ENCODE peak calls at places on chromosomes 3 and 15, in nine cellular contexts. One of them, this sample, is unnamed.

GRCh38 chr3:53114412-53115074 is 15.7 kb downstream of the RFT1 start:
- DNase-seq in hepatocyte: no peak
- DNase-seq in HFFc6: peak
- DNase-seq in AG04450: no peak
- DNase-seq in endodermal cell: no peak
- DNase-seq in endothelial cell: no peak
- DNase-seq in WTC11: no peak
- DNase-seq in cardiac muscle cell: no peak
- DNase-seq in AG04449: no peak
- DNase-seq in this sample: no peak

GRCh38 chr3:12638105-12638504 is 25.8 kb downstream of the RAF1 start:
- DNase-seq in hepatocyte: no peak
- DNase-seq in HFFc6: no peak
- DNase-seq in AG04450: no peak
- DNase-seq in endodermal cell: no peak
- DNase-seq in endothelial cell: no peak
- DNase-seq in WTC11: no peak
- DNase-seq in cardiac muscle cell: no peak
- DNase-seq in AG04449: no peak
- DNase-seq in this sample: no peak

GRCh38 chr3:50324351-50325144 is 2.0 kb upstream of the HYAL2 start:
- DNase-seq in hepatocyte: peak
- DNase-seq in HFFc6: peak
- DNase-seq in AG04450: peak
- DNase-seq in endodermal cell: peak
- DNase-seq in endothelial cell: peak
- DNase-seq in WTC11: peak
- DNase-seq in cardiac muscle cell: peak
- DNase-seq in AG04449: no peak
- DNase-seq in this sample: no peak

GRCh38 chr15:78481917-78482316 is 25.5 kb upstream of the HYKK start:
- DNase-seq in hepatocyte: no peak
- DNase-seq in HFFc6: no peak
- DNase-seq in AG04450: no peak
- DNase-seq in endodermal cell: no peak
- DNase-seq in endothelial cell: no peak
- DNase-seq in WTC11: no peak
- DNase-seq in cardiac muscle cell: no peak
- DNase-seq in AG04449: no peak
- DNase-seq in this sample: no peak

GRCh38 chr3:53140575-53141467 is 10.6 kb upstream of the RFT1 start:
- DNase-seq in hepatocyte: no peak
- DNase-seq in HFFc6: peak
- DNase-seq in AG04450: no peak
- DNase-seq in endodermal cell: peak
- DNase-seq in endothelial cell: no peak
- DNase-seq in WTC11: no peak
- DNase-seq in cardiac muscle cell: no peak
- DNase-seq in AG04449: peak
- DNase-seq in this sample: no peak

GRCh38 chr3:133393204-133393603 is 6.7 kb upstream of the BFSP2 start:
- DNase-seq in hepatocyte: no peak
- DNase-seq in HFFc6: no peak
- DNase-seq in AG04450: no peak
- DNase-seq in endodermal cell: peak
- DNase-seq in endothelial cell: no peak
- DNase-seq in WTC11: no peak
- DNase-seq in cardiac muscle cell: no peak
- DNase-seq in AG04449: no peak
- DNase-seq in this sample: no peak

GRCh38 chr3:183324083-183324482 is 71.0 kb downstream of the B3GNT5 start:
- DNase-seq in hepatocyte: no peak
- DNase-seq in HFFc6: no peak
- DNase-seq in AG04450: no peak
- DNase-seq in endodermal cell: no peak
- DNase-seq in endothelial cell: no peak
- DNase-seq in WTC11: no peak
- DNase-seq in cardiac muscle cell: no peak
- DNase-seq in AG04449: no peak
- DNase-seq in this sample: no peak

GRCh38 chr3:49120096-49120437 is 556 bp downstream of the USP19 start:
- DNase-seq in hepatocyte: no peak
- DNase-seq in HFFc6: no peak
- DNase-seq in AG04450: no peak
- DNase-seq in endodermal cell: no peak
- DNase-seq in endothelial cell: no peak
- DNase-seq in WTC11: no peak
- DNase-seq in cardiac muscle cell: no peak
- DNase-seq in AG04449: no peak
- DNase-seq in this sample: no peak

GRCh38 chr15:75174736-75175135 is 26.9 kb upstream of the C15orf39 start:
- DNase-seq in hepatocyte: no peak
- DNase-seq in HFFc6: no peak
- DNase-seq in AG04450: no peak
- DNase-seq in endodermal cell: no peak
- DNase-seq in endothelial cell: no peak
- DNase-seq in WTC11: no peak
- DNase-seq in cardiac muscle cell: no peak
- DNase-seq in AG04449: no peak
- DNase-seq in this sample: no peak

GRCh38 chr15:91940466-91941381 is 87.2 kb downstream of the SLCO3A1 start:
- DNase-seq in hepatocyte: no peak
- DNase-seq in HFFc6: no peak
- DNase-seq in AG04450: no peak
- DNase-seq in endodermal cell: peak
- DNase-seq in endothelial cell: no peak
- DNase-seq in WTC11: no peak
- DNase-seq in cardiac muscle cell: no peak
- DNase-seq in AG04449: no peak
- DNase-seq in this sample: no peak

DNA sequence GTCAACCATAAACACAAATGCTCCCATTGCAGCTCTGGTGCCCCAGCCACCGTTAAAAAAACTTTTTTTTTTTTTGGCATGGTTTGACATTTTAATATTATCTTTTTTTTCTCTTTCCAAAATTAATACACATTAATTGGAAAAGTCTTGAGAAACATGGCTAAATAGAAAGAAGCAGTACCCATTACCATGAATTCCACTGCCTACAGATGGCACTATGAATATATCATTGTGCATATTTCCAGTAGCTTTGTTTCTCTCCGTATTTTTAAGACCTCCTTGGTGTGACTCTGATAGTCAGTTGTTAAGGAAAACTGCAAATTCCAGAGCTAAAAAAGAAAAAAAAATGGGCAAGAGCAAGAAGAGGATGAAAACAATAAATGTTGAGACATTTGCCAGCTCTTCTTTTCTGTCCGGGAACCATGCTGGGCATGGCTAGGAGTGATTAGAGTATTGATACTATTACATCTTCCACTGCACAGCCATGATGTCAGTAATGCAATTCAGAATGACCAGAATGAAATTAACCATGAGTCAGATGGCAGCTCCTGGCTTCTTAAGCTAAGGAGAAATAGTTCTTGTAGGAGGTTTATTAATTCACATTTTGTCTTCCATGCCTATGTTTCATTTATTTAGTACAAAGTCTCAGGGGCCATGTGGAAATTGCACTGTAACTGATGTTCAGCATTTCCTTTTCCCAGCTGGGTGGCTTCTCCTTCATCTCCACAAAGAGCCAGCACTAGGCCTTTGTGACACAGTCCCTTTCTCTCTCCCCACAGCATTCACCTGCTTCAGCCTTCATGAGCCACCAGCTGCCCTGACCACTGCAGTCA is 31.9 kb downstream of the SLC7A14 start:
- DNase-seq in hepatocyte: no peak
- DNase-seq in HFFc6: no peak
- DNase-seq in AG04450: no peak
- DNase-seq in endodermal cell: no peak
- DNase-seq in endothelial cell: no peak
- DNase-seq in WTC11: no peak
- DNase-seq in cardiac muscle cell: no peak
- DNase-seq in AG04449: no peak
- DNase-seq in this sample: no peak
- TF ChIP-seq CTCF in hepatocyte: no peak
- TF ChIP-seq CTCF in HFFc6: peak
- TF ChIP-seq CTCF in AG04450: no peak
- TF ChIP-seq CTCF in endodermal cell: no peak
- TF ChIP-seq CTCF in endothelial cell: no peak
- TF ChIP-seq CTCF in WTC11: no peak
- TF ChIP-seq CTCF in cardiac muscle cell: peak
- TF ChIP-seq CTCF in AG04449: no peak
- TF ChIP-seq CTCF in this sample: no peak

GRCh38 chr15:65304393-65305143 is at the start of gene RNU5B-1:
- DNase-seq in hepatocyte: peak
- DNase-seq in HFFc6: peak
- DNase-seq in AG04450: peak
- DNase-seq in endodermal cell: peak
- DNase-seq in endothelial cell: peak
- DNase-seq in WTC11: peak
- DNase-seq in cardiac muscle cell: peak
- DNase-seq in AG04449: peak
- DNase-seq in this sample: peak
- TF ChIP-seq CTCF in hepatocyte: peak
- TF ChIP-seq CTCF in HFFc6: peak
- TF ChIP-seq CTCF in AG04450: peak
- TF ChIP-seq CTCF in endodermal cell: no peak
- TF ChIP-seq CTCF in endothelial cell: peak
- TF ChIP-seq CTCF in WTC11: no peak
- TF ChIP-seq CTCF in cardiac muscle cell: no peak
- TF ChIP-seq CTCF in AG04449: peak
- TF ChIP-seq CTCF in this sample: peak

DNA sequence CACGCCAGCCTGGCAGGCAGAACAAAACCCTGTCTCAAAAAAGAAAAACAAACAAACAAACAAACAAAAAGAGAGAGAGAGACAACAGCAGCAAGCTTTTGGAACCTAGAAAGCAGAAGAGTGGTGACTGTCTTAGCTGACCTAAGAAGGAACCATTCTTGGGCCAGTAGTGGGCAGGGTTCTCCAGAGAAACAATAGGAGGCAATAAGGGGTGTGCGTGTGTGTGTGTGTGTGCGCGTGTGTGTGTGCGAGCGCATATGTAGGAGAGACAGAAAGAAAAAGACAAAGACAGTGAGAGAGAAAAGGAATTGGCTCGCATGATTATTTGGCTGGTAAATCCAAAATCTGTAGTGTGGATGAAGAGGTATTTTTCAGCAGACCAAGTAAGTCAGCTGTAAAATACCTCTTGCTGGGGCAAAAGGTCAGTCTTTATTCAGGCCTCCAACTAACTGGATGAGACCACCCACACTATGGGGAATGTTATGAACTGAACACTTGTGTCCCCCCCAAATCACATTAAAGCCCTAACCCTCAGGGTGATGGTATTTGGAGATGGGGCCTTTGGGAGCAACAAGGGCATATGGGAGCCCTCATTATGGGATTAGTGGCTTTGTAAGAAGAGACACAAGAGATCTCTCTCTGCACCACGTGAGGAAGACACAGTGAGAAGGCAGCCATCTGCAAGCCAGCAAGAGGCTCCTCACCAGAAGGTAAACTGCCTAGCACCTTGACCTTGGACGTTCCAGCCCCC is 15.1 kb upstream of the BLM start:
- DNase-seq in hepatocyte: no peak
- DNase-seq in HFFc6: no peak
- DNase-seq in AG04450: no peak
- DNase-seq in endodermal cell: no peak
- DNase-seq in endothelial cell: peak
- DNase-seq in WTC11: no peak
- DNase-seq in cardiac muscle cell: no peak
- DNase-seq in AG04449: no peak
- DNase-seq in this sample: no peak
- TF ChIP-seq CTCF in hepatocyte: no peak
- TF ChIP-seq CTCF in HFFc6: no peak
- TF ChIP-seq CTCF in AG04450: no peak
- TF ChIP-seq CTCF in endodermal cell: peak
- TF ChIP-seq CTCF in endothelial cell: no peak
- TF ChIP-seq CTCF in WTC11: no peak
- TF ChIP-seq CTCF in cardiac muscle cell: no peak
- TF ChIP-seq CTCF in AG04449: no peak
- TF ChIP-seq CTCF in this sample: no peak

DNA sequence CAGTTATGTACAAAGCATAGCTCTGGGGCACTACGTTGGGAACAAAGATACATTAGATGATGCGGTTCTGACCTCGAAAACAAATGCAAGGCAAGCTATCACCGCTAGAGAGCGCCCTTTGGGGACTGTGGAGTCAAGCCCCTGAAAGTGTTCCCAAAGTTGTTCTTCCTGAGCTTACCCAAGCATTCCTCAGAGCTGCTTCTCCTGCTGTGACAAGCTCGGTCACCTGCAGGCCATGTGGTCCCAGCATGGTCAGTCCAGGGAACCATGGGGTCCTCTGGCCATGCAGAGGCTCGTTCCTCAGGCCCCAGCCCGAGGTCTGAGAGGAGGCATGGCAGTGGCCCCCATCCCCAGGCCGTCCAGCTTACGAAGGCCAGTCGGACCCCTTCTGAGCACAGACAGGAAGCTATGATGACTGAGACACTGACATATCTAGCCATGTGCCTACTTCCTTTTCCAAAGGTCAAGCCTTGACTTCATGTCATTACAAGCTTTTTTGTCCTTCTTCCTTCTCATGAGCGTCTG is 79.5 kb downstream of the ATP10A start:
- DNase-seq in hepatocyte: no peak
- DNase-seq in HFFc6: peak
- DNase-seq in AG04450: no peak
- DNase-seq in endodermal cell: peak
- DNase-seq in endothelial cell: peak
- DNase-seq in WTC11: peak
- DNase-seq in cardiac muscle cell: peak
- DNase-seq in AG04449: no peak
- DNase-seq in this sample: no peak
- TF ChIP-seq CTCF in hepatocyte: peak
- TF ChIP-seq CTCF in HFFc6: peak
- TF ChIP-seq CTCF in AG04450: peak
- TF ChIP-seq CTCF in endodermal cell: peak
- TF ChIP-seq CTCF in endothelial cell: peak
- TF ChIP-seq CTCF in WTC11: peak
- TF ChIP-seq CTCF in cardiac muscle cell: peak
- TF ChIP-seq CTCF in AG04449: peak
- TF ChIP-seq CTCF in this sample: peak

GRCh38 chr3:72811551-72811950 is 36.7 kb downstream of the SHQ1 start:
- DNase-seq in hepatocyte: no peak
- DNase-seq in HFFc6: no peak
- DNase-seq in AG04450: no peak
- DNase-seq in endodermal cell: no peak
- DNase-seq in endothelial cell: no peak
- DNase-seq in WTC11: no peak
- DNase-seq in cardiac muscle cell: no peak
- DNase-seq in AG04449: no peak
- DNase-seq in this sample: no peak
- TF ChIP-seq CTCF in hepatocyte: peak
- TF ChIP-seq CTCF in HFFc6: peak
- TF ChIP-seq CTCF in AG04450: no peak
- TF ChIP-seq CTCF in endodermal cell: peak
- TF ChIP-seq CTCF in endothelial cell: peak
- TF ChIP-seq CTCF in WTC11: no peak
- TF ChIP-seq CTCF in cardiac muscle cell: no peak
- TF ChIP-seq CTCF in AG04449: no peak
- TF ChIP-seq CTCF in this sample: no peak

DNA sequence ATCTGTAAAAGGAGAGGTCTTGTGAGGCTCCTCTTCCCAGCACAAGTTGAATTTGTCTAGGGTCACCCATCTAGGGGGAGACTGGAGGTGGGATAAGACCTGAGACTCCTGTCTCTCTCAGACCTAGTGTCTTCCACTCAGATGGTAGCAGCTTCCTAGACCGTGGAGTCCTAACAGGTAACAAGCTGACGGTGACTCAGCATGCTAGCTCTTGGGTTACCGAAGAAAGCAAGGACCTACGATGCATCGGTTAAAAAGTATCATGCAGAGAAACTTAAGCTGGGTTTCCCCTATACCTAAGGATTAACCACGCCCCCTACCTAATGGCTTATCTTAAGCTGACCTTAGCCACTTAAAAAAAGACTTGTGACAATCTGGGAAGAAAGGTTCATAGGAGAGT is 7.6 kb downstream of the LRRN1 start:
- DNase-seq in hepatocyte: no peak
- DNase-seq in HFFc6: no peak
- DNase-seq in AG04450: no peak
- DNase-seq in endodermal cell: peak
- DNase-seq in endothelial cell: no peak
- DNase-seq in WTC11: no peak
- DNase-seq in cardiac muscle cell: no peak
- DNase-seq in AG04449: no peak
- DNase-seq in this sample: no peak
- TF ChIP-seq CTCF in hepatocyte: no peak
- TF ChIP-seq CTCF in HFFc6: no peak
- TF ChIP-seq CTCF in AG04450: no peak
- TF ChIP-seq CTCF in endodermal cell: no peak
- TF ChIP-seq CTCF in endothelial cell: no peak
- TF ChIP-seq CTCF in WTC11: no peak
- TF ChIP-seq CTCF in cardiac muscle cell: no peak
- TF ChIP-seq CTCF in AG04449: no peak
- TF ChIP-seq CTCF in this sample: no peak